ENCODE peak calls at places on chromosomes 5 and 9, in eight cellular contexts. V is stomach, N is IMR-90, H is ovary, K is A549, W is Peyer's patch, O is body of pancreas, D is suprapubic skin. B is an unnamed sample.
A peak's percentile ranks its signal among the peaks of the same experiment; 100 is the strongest.

GRCh38 chr9:89773170-89773569 is 168.4 kb downstream of the GADD45G start:
- DNase-seq in V (no peak), N (no peak), H (no peak), K (no peak), W (no peak), O (no peak), D (no peak), B (no peak)

GRCh38 chr9:97749928-97750327 is 52.8 kb upstream of the XPA start:
- DNase-seq in V (no peak), N (no peak), H (no peak), K (no peak), W (no peak), O (no peak), D (no peak), B (no peak)

GRCh38 chr9:131577005-131578000 is 32.0 kb downstream of the PRRT1B start:
- DNase-seq in V (no peak), N (no peak), H (no peak), K (no peak), W (no peak), O (no peak), D (no peak), B (no peak)

GRCh38 chr9:30670805-30671562 is 1713.5 kb upstream of the ACO1 start:
- DNase-seq in V (no peak), N (no peak), H (no peak), K (no peak), W (no peak), O (no peak), D (no peak), B (no peak)

GRCh38 chr5:54206580-54207229 is 103.7 kb downstream of the ARL15 start:
- DNase-seq in V (no peak), N (no peak), H (no peak), K (no peak), W (no peak), O (no peak), D (no peak), B (no peak)

GRCh38 chr9:131464354-131465000 is 38.2 kb upstream of the POMT1 start:
- DNase-seq in V (no peak), N (no peak), H (no peak), K (no peak), W (no peak), O (no peak), D (no peak), B (no peak)

GRCh38 chr9:135648494-135649410 is 9.4 kb upstream of the GLT6D1 start:
- DNase-seq in V (no peak), N (no peak), H (no peak), K (no peak), W (no peak), O (no peak), D (no peak), B (no peak)

GRCh38 chr5:108940500-108940899 is 192.8 kb downstream of the FER start:
- DNase-seq in V (no peak), N (no peak), H (no peak), K (no peak), W (no peak), O (no peak), D (no peak), B (no peak)

GRCh38 chr5:135220394-135221186 is 178.4 kb downstream of the MACROH2A1 start:
- DNase-seq in V (peak; percentile 17), N (no peak), H (no peak), K (no peak), W (no peak), O (no peak), D (peak; percentile 41), B (no peak)

GRCh38 chr9:76213751-76214150 is 180.5 kb downstream of the RFK start:
- DNase-seq in V (no peak), N (no peak), H (no peak), K (no peak), W (no peak), O (no peak), D (no peak), B (no peak)

GRCh38 chr9:114488398-114489129 is 16.7 kb downstream of the WHRN start:
- DNase-seq in V (no peak), N (no peak), H (no peak), K (no peak), W (no peak), O (no peak), D (no peak), B (no peak)

GRCh38 chr9:110370316-110370715 is 32.7 kb upstream of the TXNDC8 start:
- DNase-seq in V (no peak), N (peak; percentile 34), H (no peak), K (no peak), W (no peak), O (no peak), D (no peak), B (no peak)

GRCh38 chr9:93003552-93004407 is 54.7 kb upstream of the SUSD3 start:
- DNase-seq in V (peak; percentile 71), N (peak; percentile 22), H (peak; percentile 75), K (peak; percentile 73), W (peak; percentile 49), O (peak; percentile 68), D (no peak), B (peak; percentile 46)

GRCh38 chr5:78754655-78755054 is 106.1 kb upstream of the LHFPL2 start:
- DNase-seq in V (no peak), N (no peak), H (no peak), K (no peak), W (no peak), O (no peak), D (no peak), B (no peak)

GRCh38 chr9:38380872-38381534 is 11.5 kb upstream of the ALDH1B1 start:
- DNase-seq in V (no peak), N (no peak), H (no peak), K (peak; percentile 27), W (no peak), O (peak; percentile 23), D (no peak), B (no peak)

GRCh38 chr9:91162784-91163440 is 198.8 kb downstream of the AUH start:
- DNase-seq in V (peak; percentile 50), N (no peak), H (no peak), K (no peak), W (peak; percentile 85), O (no peak), D (no peak), B (no peak)

GRCh38 chr5:155539958-155540595 is 526.5 kb downstream of the KIF4B start:
- DNase-seq in V (no peak), N (no peak), H (no peak), K (no peak), W (no peak), O (no peak), D (no peak), B (no peak)

GRCh38 chr5:54678737-54679136 is 161.2 kb downstream of the SNX18 start:
- DNase-seq in V (no peak), N (no peak), H (no peak), K (no peak), W (no peak), O (no peak), D (no peak), B (no peak)

GRCh38 chr5:76874088-76874581 is 24.3 kb downstream of the S100Z start:
- DNase-seq in V (no peak), N (no peak), H (no peak), K (no peak), W (peak; percentile 25), O (no peak), D (no peak), B (no peak)

GRCh38 chr9:93143830-93144530 is 9.9 kb upstream of the NINJ1 start:
- DNase-seq in V (no peak), N (no peak), H (no peak), K (no peak), W (peak; percentile 42), O (no peak), D (peak; percentile 79), B (no peak)

GRCh38 chr5:158943057-158943456 is 156.7 kb downstream of the EBF1 start:
- DNase-seq in V (no peak), N (peak; percentile 91), H (no peak), K (peak; percentile 92), W (no peak), O (no peak), D (no peak), B (peak; percentile 41)

GRCh38 chr9:630817-631216 is 210.7 kb upstream of the DMRT1 start:
- DNase-seq in V (no peak), N (peak; percentile 17), H (no peak), K (no peak), W (no peak), O (no peak), D (no peak), B (no peak)

GRCh38 chr9:70773579-70773978 is 347.8 kb downstream of the TRPM3 start:
- DNase-seq in V (no peak), N (no peak), H (no peak), K (no peak), W (no peak), O (no peak), D (no peak), B (no peak)

GRCh38 chr5:61301345-61301744 is 30.7 kb upstream of the ZSWIM6 start:
- DNase-seq in V (no peak), N (peak; percentile 88), H (no peak), K (no peak), W (no peak), O (no peak), D (no peak), B (no peak)

GRCh38 chr9:35733109-35733541 is 659 bp downstream of the CREB3 start:
- DNase-seq in V (no peak), N (peak; percentile 75), H (no peak), K (peak; percentile 79), W (no peak), O (no peak), D (no peak), B (peak; percentile 40)
- TF ChIP-seq POLR2A in V (no peak), N (no peak), H (no peak), K (no peak), W (no peak), O (no peak), D (no peak), B (no peak)

GRCh38 chr5:168985454-168985853 is 315.5 kb downstream of the SLIT3 start:
- DNase-seq in V (no peak), N (no peak), H (no peak), K (no peak), W (no peak), O (no peak), D (no peak), B (no peak)
- TF ChIP-seq POLR2A in V (no peak), N (no peak), H (no peak), K (no peak), W (no peak), O (no peak), D (no peak), B (no peak)

GRCh38 chr5:139660105-139660915 is 12.2 kb downstream of the CXXC5 start:
- DNase-seq in V (peak; percentile 92), N (no peak), H (no peak), K (no peak), W (no peak), O (peak; percentile 91), D (no peak), B (peak; percentile 78)
- TF ChIP-seq POLR2A in V (no peak), N (no peak), H (no peak), K (no peak), W (no peak), O (peak; percentile 58), D (no peak), B (peak; percentile 69)

GRCh38 chr9:127735530-127736176 is 559 bp upstream of the TOR2A start:
- DNase-seq in V (no peak), N (no peak), H (no peak), K (no peak), W (no peak), O (no peak), D (no peak), B (no peak)
- TF ChIP-seq POLR2A in V (no peak), N (no peak), H (no peak), K (no peak), W (no peak), O (no peak), D (no peak), B (no peak)

B was measured in H54.